ENCODE peak calls at places on chromosomes 4 and X, in six cellular contexts. Q is substantia nigra, M is suprapubic skin, I is NCI-H1092 treated with DMSO at 0.1 percent for 48 hours, U is B cell, H is lower lobe of right lung. L is an unnamed sample.

GRCh38 chr4:6267573-6267972 is 2.1 kb upstream of the WFS1 start:
- DNase-seq in Q (no peak), M (no peak), I (no peak), U (no peak), H (no peak), L (no peak)

GRCh38 chrX:30816079-30816478 is 73.0 kb downstream of the TAB3 start:
- DNase-seq in Q (no peak), M (no peak), I (no peak), U (no peak), H (no peak), L (no peak)

GRCh38 chr4:123096038-123096437 is 173.6 kb upstream of the NUDT6 start:
- DNase-seq in Q (no peak), M (no peak), I (no peak), U (no peak), H (no peak), L (no peak)

GRCh38 chr4:170080496-170080895 is 9.3 kb downstream of the AADAT start:
- DNase-seq in Q (no peak), M (no peak), I (no peak), U (no peak), H (no peak), L (no peak)

GRCh38 chrX:16155586-16155985 is 11.7 kb upstream of the MAGEB17 start:
- DNase-seq in Q (no peak), M (no peak), I (peak; percentile 81), U (no peak), H (no peak), L (no peak)

GRCh38 chr4:3305610-3306371 is 13.0 kb downstream of the RGS12 start:
- DNase-seq in Q (peak; percentile 39), M (no peak), I (no peak), U (no peak), H (peak; percentile 32), L (no peak)

GRCh38 chrX:129495941-129496340 is 27.3 kb downstream of the SMARCA1 start:
- DNase-seq in Q (no peak), M (no peak), I (no peak), U (no peak), H (no peak), L (no peak)

GRCh38 chr4:41991916-41992767 is 1.8 kb downstream of the SLC30A9 start:
- DNase-seq in Q (no peak), M (no peak), I (no peak), U (no peak), H (no peak), L (no peak)

GRCh38 chr4:152729466-152729865 is 49.7 kb upstream of the TMEM154 start:
- DNase-seq in Q (no peak), M (no peak), I (no peak), U (no peak), H (no peak), L (no peak)

GRCh38 chr4:2289955-2290333 is 28.0 kb upstream of the MXD4 start:
- DNase-seq in Q (no peak), M (peak; percentile 57), I (no peak), U (no peak), H (no peak), L (no peak)

GRCh38 chr4:134024251-134024650 is 177.3 kb downstream of the PABPC4L start:
- DNase-seq in Q (no peak), M (no peak), I (peak; percentile 26), U (no peak), H (no peak), L (no peak)

GRCh38 chr4:81152839-81153713 is 61.9 kb downstream of the PRKG2 start:
- DNase-seq in Q (no peak), M (no peak), I (peak; percentile 25), U (no peak), H (no peak), L (no peak)

GRCh38 chr4:173039617-173040176 is 128.9 kb upstream of the GALNT7 start:
- DNase-seq in Q (no peak), M (no peak), I (peak; percentile 82), U (no peak), H (no peak), L (no peak)

GRCh38 chr4:5143940-5144339 is 92.7 kb downstream of the STK32B start:
- DNase-seq in Q (no peak), M (no peak), I (no peak), U (no peak), H (no peak), L (no peak)

GRCh38 chrX:77749695-77750094 is 36.3 kb downstream of the ATRX start:
- DNase-seq in Q (no peak), M (no peak), I (no peak), U (no peak), H (no peak), L (no peak)

GRCh38 chr4:16450724-16451123 is 224.5 kb upstream of the TAPT1 start:
- DNase-seq in Q (no peak), M (no peak), I (no peak), U (no peak), H (no peak), L (no peak)

GRCh38 chr4:159505275-159505975 is 402.5 kb downstream of the RAPGEF2 start:
- DNase-seq in Q (no peak), M (no peak), I (no peak), U (no peak), H (no peak), L (no peak)

GRCh38 chrX:17768997-17769396 is 31.7 kb downstream of the SCML1 start:
- DNase-seq in Q (no peak), M (no peak), I (no peak), U (no peak), H (no peak), L (no peak)

GRCh38 chrX:150163956-150164726 is 199.0 kb upstream of the MAMLD1 start:
- DNase-seq in Q (no peak), M (no peak), I (no peak), U (no peak), H (no peak), L (no peak)

GRCh38 chr4:64756016-64756415 is 346.8 kb upstream of the TECRL start:
- DNase-seq in Q (no peak), M (no peak), I (no peak), U (no peak), H (no peak), L (no peak)

GRCh38 chr4:150264595-150265141 is 186.4 kb downstream of the DCLK2 start:
- DNase-seq in Q (no peak), M (no peak), I (no peak), U (no peak), H (no peak), L (no peak)

GRCh38 chr4:107512549-107512948 is 207.5 kb downstream of the PAPSS1 start:
- DNase-seq in Q (no peak), M (no peak), I (no peak), U (no peak), H (no peak), L (no peak)

GRCh38 chr4:152535903-152536544 is at the start of gene FBXW7:
- DNase-seq in Q (peak; percentile 98), M (peak; percentile 99), I (peak; percentile 99), U (peak; percentile 92), H (peak; percentile 99), L (peak; percentile 94)

GRCh38 chrX:43949669-43950068 is 23.5 kb downstream of the NDP start:
- DNase-seq in Q (peak; percentile 47), M (no peak), I (peak; percentile 3), U (no peak), H (peak; percentile 44), L (no peak)

GRCh38 chr4:1405249-1405635 is 1.0 kb downstream of the NKX1-1 start:
- DNase-seq in Q (no peak), M (no peak), I (no peak), U (no peak), H (peak; percentile 3), L (no peak)

GRCh38 chr4:184343400-184344177 is 125.9 kb upstream of the ENPP6 start:
- DNase-seq in Q (peak; percentile 68), M (no peak), I (peak; percentile 73), U (no peak), H (peak; percentile 75), L (peak; percentile 73)

GRCh38 chr4:184825394-184826314 is at the start of gene ACSL1:
- DNase-seq in Q (peak; percentile 73), M (peak; percentile 85), I (peak; percentile 76), U (peak; percentile 97), H (peak; percentile 92), L (peak; percentile 15)

GRCh38 chrX:105461013-105461412 is 240.5 kb upstream of the TEX13A start:
- DNase-seq in Q (no peak), M (no peak), I (no peak), U (no peak), H (no peak), L (no peak)

GRCh38 chrX:143757887-143758286 is 37.3 kb upstream of the SPANXN2 start:
- DNase-seq in Q (no peak), M (no peak), I (no peak), U (no peak), H (no peak), L (no peak)

GRCh38 chr4:8188085-8188484 is 11.0 kb upstream of the SH3TC1 start:
- DNase-seq in Q (no peak), M (no peak), I (no peak), U (no peak), H (no peak), L (no peak)

GRCh38 chr4:154124539-154125255 is 335.8 kb upstream of the SFRP2 start:
- DNase-seq in Q (no peak), M (no peak), I (no peak), U (no peak), H (no peak), L (no peak)

GRCh38 chrX:9611436-9612145 is 146.7 kb downstream of the TBL1X start:
- DNase-seq in Q (no peak), M (no peak), I (peak; percentile 77), U (no peak), H (no peak), L (no peak)

GRCh38 chr4:73281396-73281795 is 22.8 kb upstream of the ANKRD17 start:
- DNase-seq in Q (no peak), M (no peak), I (no peak), U (no peak), H (no peak), L (no peak)

GRCh38 chr4:88975925-88976511 is 81.0 kb downstream of the FAM13A start:
- DNase-seq in Q (no peak), M (no peak), I (no peak), U (no peak), H (no peak), L (no peak)

GRCh38 chr4:165318982-165319381 is 8.5 kb upstream of the MSMO1 start:
- DNase-seq in Q (no peak), M (no peak), I (no peak), U (no peak), H (no peak), L (no peak)